ENCODE peak calls at places on chromosomes 6 and 20, in six cellular contexts. H is H1, Y is neuronal stem cell, W is H9, V is mesenchymal stem cell, N is trophoblast cell. M is an unnamed sample. For H3K79me1, the result is how much of the 10 kb centered on the place peaks cover.

GRCh38 chr20:20699144-20699543 is 13.3 kb downstream of the RALGAPA2 start:
- DNase-seq in H (no peak), Y (no peak), W (no peak), V (no peak), N (no peak), M (no peak)

GRCh38 chr6:20403080-20403765 is 1.5 kb downstream of the E2F3 start:
- DNase-seq in H (peak), Y (peak), W (peak), V (peak), N (peak), M (peak)

GRCh38 chr6:152089992-152090391 is 282.5 kb downstream of the ESR1 start:
- DNase-seq in H (no peak), Y (no peak), W (no peak), V (peak), N (no peak), M (peak)

GRCh38 chr20:24968278-24968677 is 19.2 kb downstream of the CST7 start:
- DNase-seq in H (no peak), Y (no peak), W (peak), V (no peak), N (no peak), M (no peak)

GRCh38 chr20:4014031-4014474 is 1.3 kb downstream of the RNF24 start:
- DNase-seq in H (no peak), Y (no peak), W (no peak), V (peak), N (peak), M (peak)

GRCh38 chr6:3956054-3956453 is 106.9 kb downstream of the FAM50B start:
- DNase-seq in H (no peak), Y (no peak), W (no peak), V (no peak), N (no peak), M (no peak)

GRCh38 chr6:151069641-151070040 is 170.1 kb upstream of the AKAP12 start:
- DNase-seq in H (no peak), Y (no peak), W (no peak), V (no peak), N (no peak), M (no peak)

GRCh38 chr6:161837854-161838253 is 564.0 kb upstream of the AGPAT4 start:
- DNase-seq in H (no peak), Y (no peak), W (no peak), V (peak), N (no peak), M (no peak)

GRCh38 chr6:108030223-108030622 is 44.3 kb downstream of the OSTM1 start:
- DNase-seq in H (no peak), Y (no peak), W (no peak), V (no peak), N (no peak), M (no peak)

GRCh38 chr20:3755814-3756480 is 11.6 kb downstream of the ADISSP start:
- DNase-seq in H (no peak), Y (no peak), W (no peak), V (no peak), N (no peak), M (no peak)

GRCh38 chr20:49852522-49853055 is 40.0 kb downstream of the SLC9A8 start:
- DNase-seq in H (no peak), Y (no peak), W (no peak), V (no peak), N (no peak), M (no peak)

GRCh38 chr20:49854190-49854875 is 41.7 kb downstream of the SLC9A8 start:
- DNase-seq in H (no peak), Y (no peak), W (no peak), V (peak), N (peak), M (no peak)

GRCh38 chr20:49851234-49851755 is 38.7 kb downstream of the SLC9A8 start:
- DNase-seq in H (no peak), Y (no peak), W (no peak), V (peak), N (no peak), M (no peak)

GRCh38 chr20:49851991-49852390 is 39.4 kb downstream of the SLC9A8 start:
- DNase-seq in H (no peak), Y (no peak), W (no peak), V (peak), N (no peak), M (no peak)

DNA sequence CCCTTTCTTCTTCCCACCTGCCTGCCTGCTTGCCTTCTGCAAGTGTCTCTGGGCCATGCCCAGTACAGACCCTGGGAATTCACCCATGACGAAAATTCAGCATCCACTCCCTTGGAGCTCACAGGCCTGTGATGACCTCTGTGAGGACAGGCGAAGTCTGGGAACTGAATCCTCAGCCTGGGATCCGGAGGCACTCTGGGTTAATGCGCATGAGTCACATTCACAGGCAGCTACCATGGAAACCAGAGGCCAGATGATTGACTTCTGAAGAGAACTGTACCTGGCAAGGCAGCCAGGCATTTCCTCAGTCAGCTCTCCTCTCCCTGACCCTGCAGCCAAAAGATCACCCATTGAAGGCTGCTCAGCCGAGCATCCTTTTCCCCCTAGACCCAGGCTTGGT is 41.0 kb downstream of the SLC9A8 start:
- DNase-seq in H (no peak), Y (no peak), W (peak), V (peak), N (peak), M (peak)
- H3K27ac ChIP-seq in H (no peak), Y (no peak), W (no peak), V (peak), N (no peak), M (no peak)

GRCh38 chr20:48816282-48816860 is 11.4 kb downstream of the PREX1 start:
- DNase-seq in H (no peak), Y (no peak), W (no peak), V (no peak), N (no peak), M (no peak)
- H3K79me1 ChIP-seq in H (under half), Y (under half), W (under half), V (under half), N (under half), M (under half)

DNA sequence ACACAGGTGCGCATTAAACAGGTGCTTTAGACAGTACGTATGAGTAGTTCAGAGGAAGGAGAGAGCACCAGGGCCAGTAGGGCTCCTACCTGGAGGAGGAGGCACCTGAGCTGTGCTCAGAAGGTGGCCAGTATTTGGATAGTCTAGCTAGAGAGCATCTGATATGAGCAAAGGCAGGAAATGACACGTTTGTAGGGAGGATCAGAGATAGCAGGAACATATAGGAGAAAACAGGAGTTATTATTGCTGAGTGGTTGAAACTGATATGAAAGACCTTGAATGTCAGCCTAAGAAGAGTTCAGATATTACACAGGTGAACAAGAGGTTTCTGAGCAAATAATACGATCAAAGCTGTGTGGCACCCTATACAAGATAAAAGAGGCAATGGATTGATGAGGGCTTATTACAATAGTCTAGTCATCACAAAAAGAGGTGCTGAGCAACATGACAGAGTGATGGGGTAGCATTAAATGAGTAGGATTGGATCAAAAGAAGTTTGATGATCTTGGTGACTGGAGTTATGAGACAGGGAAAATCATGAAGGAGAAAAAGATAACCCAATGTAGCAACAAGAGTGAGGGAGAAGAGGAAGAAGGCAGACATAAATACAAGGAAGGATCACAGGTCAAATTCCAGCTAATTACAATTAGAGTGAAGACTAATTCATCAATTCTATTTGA is 69.8 kb upstream of the HIVEP1 start:
- DNase-seq in H (no peak), Y (no peak), W (no peak), V (no peak), N (no peak), M (no peak)
- H2AFZ ChIP-seq in H (no peak), Y (no peak), W (no peak), V (no peak), N (no peak), M (no peak)

DNA sequence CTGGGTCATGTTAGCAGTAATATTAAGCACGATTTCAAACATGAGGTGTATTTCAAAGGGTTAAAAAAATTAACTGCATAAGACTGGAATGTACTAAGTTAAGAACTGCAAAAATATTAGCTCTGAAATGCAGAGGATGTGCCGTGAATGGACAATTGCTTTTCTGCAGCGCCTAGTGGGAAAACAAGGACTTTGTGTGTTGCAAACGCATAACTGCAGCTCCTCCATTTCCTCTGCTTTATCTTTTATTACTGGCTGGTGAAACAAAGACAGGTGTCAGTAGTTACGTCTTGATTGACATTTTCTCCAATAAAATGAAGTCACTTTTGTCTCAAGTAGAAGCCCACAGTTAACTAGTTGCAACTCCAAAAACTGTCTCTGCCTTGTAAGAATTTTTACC is 1.7 kb downstream of the PDE7B start:
- DNase-seq in H (no peak), Y (no peak), W (no peak), V (no peak), N (no peak), M (peak)
- H3K27ac ChIP-seq in H (no peak), Y (no peak), W (no peak), V (no peak), N (no peak), M (peak)

GRCh38 chr6:45605971-45606370 is 228.2 kb upstream of the SUPT3H start:
- DNase-seq in H (no peak), Y (no peak), W (no peak), V (no peak), N (no peak), M (no peak)
- H3K79me1 ChIP-seq in H (under half), Y (under half), W (under half), V (under half), N (under half), M (under half)